ENCODE peak calls at places on chromosomes 7 and 10, in nine cellular contexts. One of them, this sample, is unnamed.

GRCh38 chr7:5636914-5637313 is 144.5 kb downstream of the RNF216 start:
- DNase-seq in AG09309: peak
- DNase-seq in fibroblast of lung: peak
- DNase-seq in occipital lobe: peak
- DNase-seq in non-pigmented ciliary epithelial cell: peak
- DNase-seq in naive thymus-derived CD8-positive, alpha-beta T cell: no peak
- DNase-seq in GDM1: peak
- DNase-seq in T follicular helper cell: no peak
- DNase-seq in GM06990: no peak
- DNase-seq in this sample: peak

GRCh38 chr7:151110236-151110940 is 24.1 kb downstream of the AGAP3 start:
- DNase-seq in AG09309: no peak
- DNase-seq in fibroblast of lung: no peak
- DNase-seq in occipital lobe: no peak
- DNase-seq in non-pigmented ciliary epithelial cell: no peak
- DNase-seq in naive thymus-derived CD8-positive, alpha-beta T cell: no peak
- DNase-seq in GDM1: no peak
- DNase-seq in T follicular helper cell: no peak
- DNase-seq in GM06990: no peak
- DNase-seq in this sample: no peak

GRCh38 chr7:332646-333398 is 42.9 kb downstream of the FOXL3 start:
- DNase-seq in AG09309: no peak
- DNase-seq in fibroblast of lung: peak
- DNase-seq in occipital lobe: peak
- DNase-seq in non-pigmented ciliary epithelial cell: no peak
- DNase-seq in naive thymus-derived CD8-positive, alpha-beta T cell: peak
- DNase-seq in GDM1: peak
- DNase-seq in T follicular helper cell: peak
- DNase-seq in GM06990: peak
- DNase-seq in this sample: peak

GRCh38 chr7:131173148-131173890 is 154.4 kb upstream of the MKLN1 start:
- DNase-seq in AG09309: no peak
- DNase-seq in fibroblast of lung: peak
- DNase-seq in occipital lobe: no peak
- DNase-seq in non-pigmented ciliary epithelial cell: no peak
- DNase-seq in naive thymus-derived CD8-positive, alpha-beta T cell: no peak
- DNase-seq in GDM1: no peak
- DNase-seq in T follicular helper cell: no peak
- DNase-seq in GM06990: no peak
- DNase-seq in this sample: peak

GRCh38 chr7:44975331-44976039 is 3.3 kb downstream of the MYO1G start:
- DNase-seq in AG09309: no peak
- DNase-seq in fibroblast of lung: no peak
- DNase-seq in occipital lobe: no peak
- DNase-seq in non-pigmented ciliary epithelial cell: no peak
- DNase-seq in naive thymus-derived CD8-positive, alpha-beta T cell: no peak
- DNase-seq in GDM1: no peak
- DNase-seq in T follicular helper cell: no peak
- DNase-seq in GM06990: no peak
- DNase-seq in this sample: no peak

GRCh38 chr10:26407406-26407969 is 30.7 kb upstream of the APBB1IP start:
- DNase-seq in AG09309: peak
- DNase-seq in fibroblast of lung: peak
- DNase-seq in occipital lobe: no peak
- DNase-seq in non-pigmented ciliary epithelial cell: peak
- DNase-seq in naive thymus-derived CD8-positive, alpha-beta T cell: no peak
- DNase-seq in GDM1: no peak
- DNase-seq in T follicular helper cell: no peak
- DNase-seq in GM06990: no peak
- DNase-seq in this sample: peak

GRCh38 chr10:126349096-126349495 is 39.2 kb downstream of the ADAM12 start:
- DNase-seq in AG09309: no peak
- DNase-seq in fibroblast of lung: no peak
- DNase-seq in occipital lobe: no peak
- DNase-seq in non-pigmented ciliary epithelial cell: no peak
- DNase-seq in naive thymus-derived CD8-positive, alpha-beta T cell: no peak
- DNase-seq in GDM1: no peak
- DNase-seq in T follicular helper cell: no peak
- DNase-seq in GM06990: no peak
- DNase-seq in this sample: no peak

GRCh38 chr7:111954474-111955311 is 251.5 kb downstream of the DOCK4 start:
- DNase-seq in AG09309: no peak
- DNase-seq in fibroblast of lung: no peak
- DNase-seq in occipital lobe: no peak
- DNase-seq in non-pigmented ciliary epithelial cell: no peak
- DNase-seq in naive thymus-derived CD8-positive, alpha-beta T cell: no peak
- DNase-seq in GDM1: no peak
- DNase-seq in T follicular helper cell: no peak
- DNase-seq in GM06990: no peak
- DNase-seq in this sample: no peak

GRCh38 chr7:25037325-25037724 is 57.3 kb upstream of the OSBPL3 start:
- DNase-seq in AG09309: no peak
- DNase-seq in fibroblast of lung: no peak
- DNase-seq in occipital lobe: no peak
- DNase-seq in non-pigmented ciliary epithelial cell: no peak
- DNase-seq in naive thymus-derived CD8-positive, alpha-beta T cell: no peak
- DNase-seq in GDM1: no peak
- DNase-seq in T follicular helper cell: no peak
- DNase-seq in GM06990: no peak
- DNase-seq in this sample: no peak

GRCh38 chr10:119020627-119020946 is 8.9 kb upstream of the NANOS1 start:
- DNase-seq in AG09309: no peak
- DNase-seq in fibroblast of lung: peak
- DNase-seq in occipital lobe: no peak
- DNase-seq in non-pigmented ciliary epithelial cell: no peak
- DNase-seq in naive thymus-derived CD8-positive, alpha-beta T cell: no peak
- DNase-seq in GDM1: no peak
- DNase-seq in T follicular helper cell: no peak
- DNase-seq in GM06990: no peak
- DNase-seq in this sample: no peak

GRCh38 chr7:108270385-108270784 is 140.2 kb upstream of the LAMB4 start:
- DNase-seq in AG09309: no peak
- DNase-seq in fibroblast of lung: peak
- DNase-seq in occipital lobe: no peak
- DNase-seq in non-pigmented ciliary epithelial cell: no peak
- DNase-seq in naive thymus-derived CD8-positive, alpha-beta T cell: no peak
- DNase-seq in GDM1: no peak
- DNase-seq in T follicular helper cell: no peak
- DNase-seq in GM06990: peak
- DNase-seq in this sample: no peak

GRCh38 chr7:135147341-135147898 is 452 bp upstream of the TMEM140 start:
- DNase-seq in AG09309: no peak
- DNase-seq in fibroblast of lung: no peak
- DNase-seq in occipital lobe: no peak
- DNase-seq in non-pigmented ciliary epithelial cell: no peak
- DNase-seq in naive thymus-derived CD8-positive, alpha-beta T cell: no peak
- DNase-seq in GDM1: no peak
- DNase-seq in T follicular helper cell: no peak
- DNase-seq in GM06990: no peak
- DNase-seq in this sample: peak

GRCh38 chr10:125379592-125379991 is 219.2 kb upstream of the CTBP2 start:
- DNase-seq in AG09309: no peak
- DNase-seq in fibroblast of lung: no peak
- DNase-seq in occipital lobe: no peak
- DNase-seq in non-pigmented ciliary epithelial cell: no peak
- DNase-seq in naive thymus-derived CD8-positive, alpha-beta T cell: no peak
- DNase-seq in GDM1: no peak
- DNase-seq in T follicular helper cell: no peak
- DNase-seq in GM06990: no peak
- DNase-seq in this sample: no peak

GRCh38 chr10:102627446-102628293 is 16.6 kb upstream of the TRIM8 start:
- DNase-seq in AG09309: no peak
- DNase-seq in fibroblast of lung: peak
- DNase-seq in occipital lobe: no peak
- DNase-seq in non-pigmented ciliary epithelial cell: no peak
- DNase-seq in naive thymus-derived CD8-positive, alpha-beta T cell: no peak
- DNase-seq in GDM1: no peak
- DNase-seq in T follicular helper cell: no peak
- DNase-seq in GM06990: no peak
- DNase-seq in this sample: peak

GRCh38 chr10:12981570-12981969 is 19.9 kb downstream of the CCDC3 start:
- DNase-seq in AG09309: no peak
- DNase-seq in fibroblast of lung: peak
- DNase-seq in occipital lobe: no peak
- DNase-seq in non-pigmented ciliary epithelial cell: peak
- DNase-seq in naive thymus-derived CD8-positive, alpha-beta T cell: no peak
- DNase-seq in GDM1: no peak
- DNase-seq in T follicular helper cell: no peak
- DNase-seq in GM06990: no peak
- DNase-seq in this sample: peak

GRCh38 chr7:131879424-131879823 is 323.0 kb upstream of the PODXL start:
- DNase-seq in AG09309: no peak
- DNase-seq in fibroblast of lung: no peak
- DNase-seq in occipital lobe: no peak
- DNase-seq in non-pigmented ciliary epithelial cell: no peak
- DNase-seq in naive thymus-derived CD8-positive, alpha-beta T cell: no peak
- DNase-seq in GDM1: no peak
- DNase-seq in T follicular helper cell: no peak
- DNase-seq in GM06990: no peak
- DNase-seq in this sample: no peak

GRCh38 chr7:26034386-26034785 is 117.6 kb upstream of the NFE2L3 start:
- DNase-seq in AG09309: no peak
- DNase-seq in fibroblast of lung: no peak
- DNase-seq in occipital lobe: no peak
- DNase-seq in non-pigmented ciliary epithelial cell: no peak
- DNase-seq in naive thymus-derived CD8-positive, alpha-beta T cell: no peak
- DNase-seq in GDM1: peak
- DNase-seq in T follicular helper cell: no peak
- DNase-seq in GM06990: no peak
- DNase-seq in this sample: no peak

GRCh38 chr7:128672927-128673517 is 930 bp downstream of the GARIN1A start:
- DNase-seq in AG09309: no peak
- DNase-seq in fibroblast of lung: peak
- DNase-seq in occipital lobe: no peak
- DNase-seq in non-pigmented ciliary epithelial cell: no peak
- DNase-seq in naive thymus-derived CD8-positive, alpha-beta T cell: no peak
- DNase-seq in GDM1: no peak
- DNase-seq in T follicular helper cell: no peak
- DNase-seq in GM06990: no peak
- DNase-seq in this sample: no peak

GRCh38 chr10:60537697-60538096 is 148.0 kb upstream of the ANK3 start:
- DNase-seq in AG09309: no peak
- DNase-seq in fibroblast of lung: peak
- DNase-seq in occipital lobe: no peak
- DNase-seq in non-pigmented ciliary epithelial cell: no peak
- DNase-seq in naive thymus-derived CD8-positive, alpha-beta T cell: no peak
- DNase-seq in GDM1: no peak
- DNase-seq in T follicular helper cell: no peak
- DNase-seq in GM06990: no peak
- DNase-seq in this sample: peak